ENCODE peak calls at places on chromosomes 7 and 10, in five cellular contexts. Q is HCT116, T is HepG2, F is endothelial cell of umbilical vein, C is SK-N-SH. R is an unnamed sample.

GRCh38 chr7:51317582-51317910 is 937 bp upstream of the COBL start:
- DNase-seq in Q (no peak), T (no peak), F (no peak), C (no peak), R (no peak)

GRCh38 chr7:3995187-3995586 is 686.9 kb upstream of the FOXK1 start:
- DNase-seq in Q (no peak), T (peak; percentile 19), F (no peak), C (peak; percentile 52), R (peak; percentile 15)

GRCh38 chr7:24972991-24973390 is 7.0 kb downstream of the OSBPL3 start:
- DNase-seq in Q (no peak), T (no peak), F (no peak), C (no peak), R (no peak)

GRCh38 chr10:75468612-75469011 is 37.2 kb downstream of the LRMDA start:
- DNase-seq in Q (no peak), T (no peak), F (no peak), C (no peak), R (no peak)

GRCh38 chr10:78758176-78758575 is 310.6 kb upstream of the ZMIZ1 start:
- DNase-seq in Q (no peak), T (no peak), F (no peak), C (no peak), R (no peak)

GRCh38 chr10:92123031-92123450 is 167.8 kb downstream of the CPEB3 start:
- DNase-seq in Q (no peak), T (peak; percentile 91), F (peak; percentile 68), C (no peak), R (no peak)

GRCh38 chr10:120979435-120980315 is 128.5 kb downstream of the WDR11 start:
- DNase-seq in Q (peak; percentile 62), T (peak; percentile 16), F (peak; percentile 11), C (peak; percentile 84), R (peak; percentile 35)

GRCh38 chr10:110733256-110733952 is 89.3 kb downstream of the RBM20 start:
- DNase-seq in Q (no peak), T (no peak), F (no peak), C (no peak), R (no peak)

GRCh38 chr7:33836797-33837355 is 68.5 kb upstream of the BMPER start:
- DNase-seq in Q (peak; percentile 46), T (no peak), F (no peak), C (peak; percentile 21), R (peak; percentile 44)

GRCh38 chr7:137390076-137390475 is 46.5 kb upstream of the PTN start:
- DNase-seq in Q (no peak), T (no peak), F (no peak), C (no peak), R (no peak)

GRCh38 chr10:19815478-19816419 is 483 bp upstream of the PLXDC2 start:
- DNase-seq in Q (no peak), T (no peak), F (no peak), C (peak; percentile 75), R (peak; percentile 13)

GRCh38 chr7:28708033-28708451 is 250.1 kb downstream of the TRIL start:
- DNase-seq in Q (no peak), T (no peak), F (no peak), C (no peak), R (no peak)

GRCh38 chr10:89390875-89391576 is 1.4 kb upstream of the IFIT1 start:
- DNase-seq in Q (no peak), T (no peak), F (no peak), C (no peak), R (no peak)

GRCh38 chr7:46071601-46072000 is 150.5 kb upstream of the IGFBP3 start:
- DNase-seq in Q (no peak), T (no peak), F (no peak), C (no peak), R (no peak)

GRCh38 chr10:126459878-126460481 is 71.7 kb upstream of the ADAM12 start:
- DNase-seq in Q (peak; percentile 72), T (peak; percentile 38), F (no peak), C (no peak), R (peak; percentile 96)

GRCh38 chr7:28405662-28406061 is 6.7 kb upstream of the CREB5 start:
- DNase-seq in Q (no peak), T (no peak), F (peak; percentile 56), C (no peak), R (no peak)

GRCh38 chr10:91206427-91206826 is 14.0 kb upstream of the PCGF5 start:
- DNase-seq in Q (no peak), T (peak; percentile 57), F (no peak), C (no peak), R (no peak)

GRCh38 chr10:2335626-2336025 is 598.3 kb upstream of the ADARB2 start:
- DNase-seq in Q (no peak), T (no peak), F (no peak), C (no peak), R (no peak)

GRCh38 chr7:1939434-1940401 is 269.6 kb downstream of the ELFN1 start:
- DNase-seq in Q (no peak), T (no peak), F (no peak), C (no peak), R (no peak)

GRCh38 chr10:615583-616152 is 73.8 kb downstream of the DIP2C start:
- DNase-seq in Q (no peak), T (no peak), F (no peak), C (no peak), R (no peak)

GRCh38 chr10:614341-614664 is 75.2 kb downstream of the DIP2C start:
- DNase-seq in Q (no peak), T (no peak), F (no peak), C (no peak), R (no peak)

GRCh38 chr10:613661-614340 is 75.7 kb downstream of the DIP2C start:
- DNase-seq in Q (no peak), T (no peak), F (no peak), C (no peak), R (no peak)

GRCh38 chr10:613217-613616 is 76.3 kb downstream of the DIP2C start:
- DNase-seq in Q (peak; percentile 6), T (no peak), F (no peak), C (no peak), R (no peak)

DNA sequence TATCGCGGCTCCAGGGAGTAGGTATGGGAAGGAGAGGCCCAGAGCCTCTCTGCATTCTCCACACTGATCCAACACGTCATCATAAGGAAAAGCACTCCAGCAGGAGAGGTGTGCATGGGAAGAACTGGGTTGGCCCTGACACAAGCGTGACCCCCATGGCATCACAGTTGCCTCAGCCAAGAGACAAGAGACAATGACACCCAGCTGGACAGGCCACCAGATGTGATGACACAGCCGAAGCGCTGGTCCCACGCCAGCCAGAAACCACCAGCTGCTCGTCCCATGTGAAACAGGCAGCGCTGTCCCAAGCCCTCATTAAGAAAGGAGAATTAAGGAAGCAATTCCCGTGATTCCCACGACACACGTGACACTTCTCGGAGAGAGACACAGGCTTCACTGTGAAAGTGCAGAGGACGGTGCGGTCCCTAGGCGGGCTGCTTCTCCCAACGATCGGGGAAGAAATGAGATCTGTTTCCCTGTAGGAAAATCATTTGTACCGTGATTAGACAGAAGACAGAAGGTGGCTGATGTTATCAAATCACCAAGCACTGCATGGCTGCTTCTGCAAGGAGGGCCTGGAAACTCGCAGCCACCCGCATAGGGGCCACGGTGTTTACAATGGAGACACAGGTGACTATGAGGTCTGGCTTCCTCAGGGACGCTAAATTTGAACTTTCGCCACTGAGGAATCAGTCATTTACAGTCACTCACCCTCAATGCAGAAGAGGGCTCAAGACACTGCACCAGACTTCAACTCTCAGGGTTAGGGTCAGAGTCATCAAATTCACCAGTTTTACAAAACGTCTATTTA is 74.5 kb downstream of the DIP2C start:
- DNase-seq in Q (no peak), T (no peak), F (no peak), C (peak; percentile 56), R (no peak)
- TF ChIP-seq MAX in Q (no peak), T (no peak), F (no peak), C (no peak), R (no peak)

GRCh38 chr10:60138026-60138425 is 231.7 kb upstream of the CCDC6 start:
- DNase-seq in Q (no peak), T (no peak), F (no peak), C (no peak), R (no peak)
- H3K27ac ChIP-seq in Q (no peak overlapping the region), T (no peak overlapping the region), F (no peak overlapping the region), C (no peak overlapping the region), R (peak overlapping the region; percentile 26)

GRCh38 chr10:119391430-119392313 is 150.8 kb downstream of the RGS10 start:
- DNase-seq in Q (no peak), T (no peak), F (no peak), C (no peak), R (no peak)

GRCh38 chr10:119384127-119384526 is 158.4 kb downstream of the RGS10 start:
- DNase-seq in Q (no peak), T (no peak), F (no peak), C (no peak), R (no peak)

GRCh38 chr10:119388849-119389345 is 153.6 kb downstream of the RGS10 start:
- DNase-seq in Q (no peak), T (no peak), F (no peak), C (no peak), R (no peak)

GRCh38 chr10:119383174-119383856 is 159.2 kb downstream of the RGS10 start:
- DNase-seq in Q (no peak), T (no peak), F (no peak), C (no peak), R (no peak)

GRCh38 chr10:119386666-119387065 is 155.9 kb downstream of the RGS10 start:
- DNase-seq in Q (no peak), T (no peak), F (no peak), C (no peak), R (no peak)
- TF ChIP-seq MAX in Q (no peak), T (no peak), F (no peak), C (no peak), R (no peak)

GRCh38 chr10:95500097-95500496 is 61.1 kb downstream of the SORBS1 start:
- DNase-seq in Q (no peak), T (no peak), F (no peak), C (no peak), R (no peak)
- H3K27ac ChIP-seq in Q (no peak overlapping the region), T (peak overlapping the region; percentile 43), F (no peak overlapping the region), C (no peak overlapping the region), R (no peak overlapping the region)

DNA sequence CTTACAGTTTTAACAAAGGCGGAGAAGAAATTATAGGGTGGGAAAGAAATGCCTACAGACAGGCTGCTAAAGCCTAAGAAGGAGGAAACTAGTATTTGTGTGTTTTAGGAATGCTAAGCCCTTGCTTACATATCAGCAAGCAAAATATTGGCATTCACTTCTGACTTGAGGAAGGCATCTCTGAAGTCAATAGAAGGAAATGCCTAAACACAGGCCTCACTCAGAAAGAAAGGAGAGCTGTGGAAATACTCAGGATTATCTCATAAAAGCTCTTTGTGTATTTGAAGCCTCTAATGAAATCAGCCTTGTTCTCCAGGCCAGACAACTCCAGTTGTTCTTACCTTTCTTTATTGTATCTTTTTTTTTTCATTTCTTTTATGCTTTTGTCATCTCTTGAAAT is 158.0 kb downstream of the AUTS2 start:
- DNase-seq in Q (no peak), T (no peak), F (no peak), C (no peak), R (no peak)
- TF ChIP-seq MAX in Q (no peak), T (no peak), F (no peak), C (no peak), R (no peak)